ENCODE peak calls at places on chromosomes 11 and 22, in seven cellular contexts. One of them, this sample, is unnamed.

GRCh38 chr11:10488121-10488580 is 33.1 kb downstream of the AMPD3 start:
- DNase-seq in amygdala: no peak
- DNase-seq in mucosa of gallbladder: peak
- DNase-seq in stimulated activated CD4-positive, alpha-beta T cell treated with anti-CD3 and anti-CD28 coated beads, TNF-alpha, amount 100 ng/mL, for 1 hour: no peak
- DNase-seq in thoracic aorta: no peak
- DNase-seq in astrocyte of the cerebellum: no peak
- DNase-seq in WTC11: no peak
- DNase-seq in this sample: no peak

GRCh38 chr11:86151188-86152005 is 82.5 kb upstream of the PICALM start:
- DNase-seq in amygdala: no peak
- DNase-seq in mucosa of gallbladder: no peak
- DNase-seq in stimulated activated CD4-positive, alpha-beta T cell treated with anti-CD3 and anti-CD28 coated beads, TNF-alpha, amount 100 ng/mL, for 1 hour: no peak
- DNase-seq in thoracic aorta: no peak
- DNase-seq in astrocyte of the cerebellum: no peak
- DNase-seq in WTC11: no peak
- DNase-seq in this sample: peak

GRCh38 chr11:131511794-131512193 is 141.4 kb downstream of the NTM start:
- DNase-seq in amygdala: no peak
- DNase-seq in mucosa of gallbladder: peak
- DNase-seq in stimulated activated CD4-positive, alpha-beta T cell treated with anti-CD3 and anti-CD28 coated beads, TNF-alpha, amount 100 ng/mL, for 1 hour: no peak
- DNase-seq in thoracic aorta: no peak
- DNase-seq in astrocyte of the cerebellum: no peak
- DNase-seq in WTC11: peak
- DNase-seq in this sample: no peak

GRCh38 chr11:107963091-107963490 is 34.8 kb downstream of the RAB39A start:
- DNase-seq in amygdala: no peak
- DNase-seq in mucosa of gallbladder: no peak
- DNase-seq in stimulated activated CD4-positive, alpha-beta T cell treated with anti-CD3 and anti-CD28 coated beads, TNF-alpha, amount 100 ng/mL, for 1 hour: no peak
- DNase-seq in thoracic aorta: no peak
- DNase-seq in astrocyte of the cerebellum: no peak
- DNase-seq in WTC11: no peak
- DNase-seq in this sample: no peak

GRCh38 chr11:125463590-125464265 is 32.3 kb downstream of the FEZ1 start:
- DNase-seq in amygdala: no peak
- DNase-seq in mucosa of gallbladder: no peak
- DNase-seq in stimulated activated CD4-positive, alpha-beta T cell treated with anti-CD3 and anti-CD28 coated beads, TNF-alpha, amount 100 ng/mL, for 1 hour: no peak
- DNase-seq in thoracic aorta: no peak
- DNase-seq in astrocyte of the cerebellum: no peak
- DNase-seq in WTC11: no peak
- DNase-seq in this sample: no peak

GRCh38 chr11:64299847-64300648 is at the start of gene CATSPERZ:
- DNase-seq in amygdala: no peak
- DNase-seq in mucosa of gallbladder: no peak
- DNase-seq in stimulated activated CD4-positive, alpha-beta T cell treated with anti-CD3 and anti-CD28 coated beads, TNF-alpha, amount 100 ng/mL, for 1 hour: no peak
- DNase-seq in thoracic aorta: no peak
- DNase-seq in astrocyte of the cerebellum: no peak
- DNase-seq in WTC11: peak
- DNase-seq in this sample: no peak

GRCh38 chr11:70138403-70138802 is 60.3 kb downstream of the ANO1 start:
- DNase-seq in amygdala: no peak
- DNase-seq in mucosa of gallbladder: no peak
- DNase-seq in stimulated activated CD4-positive, alpha-beta T cell treated with anti-CD3 and anti-CD28 coated beads, TNF-alpha, amount 100 ng/mL, for 1 hour: no peak
- DNase-seq in thoracic aorta: no peak
- DNase-seq in astrocyte of the cerebellum: no peak
- DNase-seq in WTC11: no peak
- DNase-seq in this sample: no peak

GRCh38 chr11:79090191-79090590 is 350.6 kb downstream of the TENM4 start:
- DNase-seq in amygdala: no peak
- DNase-seq in mucosa of gallbladder: no peak
- DNase-seq in stimulated activated CD4-positive, alpha-beta T cell treated with anti-CD3 and anti-CD28 coated beads, TNF-alpha, amount 100 ng/mL, for 1 hour: no peak
- DNase-seq in thoracic aorta: no peak
- DNase-seq in astrocyte of the cerebellum: no peak
- DNase-seq in WTC11: no peak
- DNase-seq in this sample: no peak

GRCh38 chr11:130150790-130151189 is 8.8 kb upstream of the ST14 start:
- DNase-seq in amygdala: no peak
- DNase-seq in mucosa of gallbladder: no peak
- DNase-seq in stimulated activated CD4-positive, alpha-beta T cell treated with anti-CD3 and anti-CD28 coated beads, TNF-alpha, amount 100 ng/mL, for 1 hour: no peak
- DNase-seq in thoracic aorta: no peak
- DNase-seq in astrocyte of the cerebellum: no peak
- DNase-seq in WTC11: no peak
- DNase-seq in this sample: no peak

GRCh38 chr22:19595532-19595931 is 71.3 kb upstream of the CLDN5 start:
- DNase-seq in amygdala: no peak
- DNase-seq in mucosa of gallbladder: no peak
- DNase-seq in stimulated activated CD4-positive, alpha-beta T cell treated with anti-CD3 and anti-CD28 coated beads, TNF-alpha, amount 100 ng/mL, for 1 hour: no peak
- DNase-seq in thoracic aorta: no peak
- DNase-seq in astrocyte of the cerebellum: no peak
- DNase-seq in WTC11: no peak
- DNase-seq in this sample: no peak

GRCh38 chr22:47295982-47296381 is 533.5 kb downstream of the TBC1D22A start:
- DNase-seq in amygdala: no peak
- DNase-seq in mucosa of gallbladder: no peak
- DNase-seq in stimulated activated CD4-positive, alpha-beta T cell treated with anti-CD3 and anti-CD28 coated beads, TNF-alpha, amount 100 ng/mL, for 1 hour: no peak
- DNase-seq in thoracic aorta: no peak
- DNase-seq in astrocyte of the cerebellum: no peak
- DNase-seq in WTC11: no peak
- DNase-seq in this sample: no peak

GRCh38 chr11:100094121-100094865 is 592.8 kb upstream of the ARHGAP42 start:
- DNase-seq in amygdala: no peak
- DNase-seq in mucosa of gallbladder: no peak
- DNase-seq in stimulated activated CD4-positive, alpha-beta T cell treated with anti-CD3 and anti-CD28 coated beads, TNF-alpha, amount 100 ng/mL, for 1 hour: no peak
- DNase-seq in thoracic aorta: no peak
- DNase-seq in astrocyte of the cerebellum: no peak
- DNase-seq in WTC11: no peak
- DNase-seq in this sample: no peak

GRCh38 chr22:50443801-50444625 is 30.8 kb downstream of the SBF1 start:
- DNase-seq in amygdala: no peak
- DNase-seq in mucosa of gallbladder: no peak
- DNase-seq in stimulated activated CD4-positive, alpha-beta T cell treated with anti-CD3 and anti-CD28 coated beads, TNF-alpha, amount 100 ng/mL, for 1 hour: no peak
- DNase-seq in thoracic aorta: no peak
- DNase-seq in astrocyte of the cerebellum: no peak
- DNase-seq in WTC11: no peak
- DNase-seq in this sample: no peak

GRCh38 chr11:128848815-128849455 is 18.2 kb downstream of the KCNJ1 start:
- DNase-seq in amygdala: no peak
- DNase-seq in mucosa of gallbladder: no peak
- DNase-seq in stimulated activated CD4-positive, alpha-beta T cell treated with anti-CD3 and anti-CD28 coated beads, TNF-alpha, amount 100 ng/mL, for 1 hour: peak
- DNase-seq in thoracic aorta: no peak
- DNase-seq in astrocyte of the cerebellum: no peak
- DNase-seq in WTC11: peak
- DNase-seq in this sample: no peak

GRCh38 chr11:123628936-123629683 is 25.3 kb downstream of the SCN3B start:
- DNase-seq in amygdala: peak
- DNase-seq in mucosa of gallbladder: peak
- DNase-seq in stimulated activated CD4-positive, alpha-beta T cell treated with anti-CD3 and anti-CD28 coated beads, TNF-alpha, amount 100 ng/mL, for 1 hour: no peak
- DNase-seq in thoracic aorta: no peak
- DNase-seq in astrocyte of the cerebellum: no peak
- DNase-seq in WTC11: no peak
- DNase-seq in this sample: no peak

GRCh38 chr11:119315139-119316016 is 1.6 kb downstream of the MCAM start:
- DNase-seq in amygdala: peak
- DNase-seq in mucosa of gallbladder: no peak
- DNase-seq in stimulated activated CD4-positive, alpha-beta T cell treated with anti-CD3 and anti-CD28 coated beads, TNF-alpha, amount 100 ng/mL, for 1 hour: no peak
- DNase-seq in thoracic aorta: no peak
- DNase-seq in astrocyte of the cerebellum: no peak
- DNase-seq in WTC11: peak
- DNase-seq in this sample: peak

GRCh38 chr11:75815345-75815983 is 454 bp downstream of the UVRAG start:
- DNase-seq in amygdala: peak
- DNase-seq in mucosa of gallbladder: no peak
- DNase-seq in stimulated activated CD4-positive, alpha-beta T cell treated with anti-CD3 and anti-CD28 coated beads, TNF-alpha, amount 100 ng/mL, for 1 hour: peak
- DNase-seq in thoracic aorta: no peak
- DNase-seq in astrocyte of the cerebellum: no peak
- DNase-seq in WTC11: peak
- DNase-seq in this sample: no peak

GRCh38 chr11:67558084-67558772 is 25.4 kb upstream of the GSTP1 start:
- DNase-seq in amygdala: no peak
- DNase-seq in mucosa of gallbladder: no peak
- DNase-seq in stimulated activated CD4-positive, alpha-beta T cell treated with anti-CD3 and anti-CD28 coated beads, TNF-alpha, amount 100 ng/mL, for 1 hour: no peak
- DNase-seq in thoracic aorta: peak
- DNase-seq in astrocyte of the cerebellum: no peak
- DNase-seq in WTC11: no peak
- DNase-seq in this sample: no peak

GRCh38 chr22:38240734-38241252 is 32.0 kb downstream of the TMEM184B start:
- DNase-seq in amygdala: peak
- DNase-seq in mucosa of gallbladder: peak
- DNase-seq in stimulated activated CD4-positive, alpha-beta T cell treated with anti-CD3 and anti-CD28 coated beads, TNF-alpha, amount 100 ng/mL, for 1 hour: no peak
- DNase-seq in thoracic aorta: no peak
- DNase-seq in astrocyte of the cerebellum: peak
- DNase-seq in WTC11: peak
- DNase-seq in this sample: peak

GRCh38 chr22:39147335-39148023 is 5.0 kb downstream of the CBX7 start:
- DNase-seq in amygdala: no peak
- DNase-seq in mucosa of gallbladder: no peak
- DNase-seq in stimulated activated CD4-positive, alpha-beta T cell treated with anti-CD3 and anti-CD28 coated beads, TNF-alpha, amount 100 ng/mL, for 1 hour: no peak
- DNase-seq in thoracic aorta: no peak
- DNase-seq in astrocyte of the cerebellum: no peak
- DNase-seq in WTC11: no peak
- DNase-seq in this sample: no peak

GRCh38 chr22:32522237-32522636 is 47.6 kb downstream of the FBXO7 start:
- DNase-seq in amygdala: no peak
- DNase-seq in mucosa of gallbladder: no peak
- DNase-seq in stimulated activated CD4-positive, alpha-beta T cell treated with anti-CD3 and anti-CD28 coated beads, TNF-alpha, amount 100 ng/mL, for 1 hour: no peak
- DNase-seq in thoracic aorta: no peak
- DNase-seq in astrocyte of the cerebellum: no peak
- DNase-seq in WTC11: no peak
- DNase-seq in this sample: no peak

GRCh38 chr11:1295591-1295990 is 13.8 kb downstream of the TOLLIP start:
- DNase-seq in amygdala: no peak
- DNase-seq in mucosa of gallbladder: no peak
- DNase-seq in stimulated activated CD4-positive, alpha-beta T cell treated with anti-CD3 and anti-CD28 coated beads, TNF-alpha, amount 100 ng/mL, for 1 hour: no peak
- DNase-seq in thoracic aorta: no peak
- DNase-seq in astrocyte of the cerebellum: no peak
- DNase-seq in WTC11: no peak
- DNase-seq in this sample: no peak

GRCh38 chr22:36367066-36367465 is 20.7 kb downstream of the MYH9 start:
- DNase-seq in amygdala: no peak
- DNase-seq in mucosa of gallbladder: no peak
- DNase-seq in stimulated activated CD4-positive, alpha-beta T cell treated with anti-CD3 and anti-CD28 coated beads, TNF-alpha, amount 100 ng/mL, for 1 hour: no peak
- DNase-seq in thoracic aorta: no peak
- DNase-seq in astrocyte of the cerebellum: no peak
- DNase-seq in WTC11: no peak
- DNase-seq in this sample: no peak

GRCh38 chr11:61854206-61854875 is 26.2 kb downstream of the FADS2 start:
- DNase-seq in amygdala: no peak
- DNase-seq in mucosa of gallbladder: no peak
- DNase-seq in stimulated activated CD4-positive, alpha-beta T cell treated with anti-CD3 and anti-CD28 coated beads, TNF-alpha, amount 100 ng/mL, for 1 hour: no peak
- DNase-seq in thoracic aorta: no peak
- DNase-seq in astrocyte of the cerebellum: no peak
- DNase-seq in WTC11: no peak
- DNase-seq in this sample: no peak

GRCh38 chr11:78542007-78542406 is 32.7 kb downstream of the NARS2 start:
- DNase-seq in amygdala: no peak
- DNase-seq in mucosa of gallbladder: no peak
- DNase-seq in stimulated activated CD4-positive, alpha-beta T cell treated with anti-CD3 and anti-CD28 coated beads, TNF-alpha, amount 100 ng/mL, for 1 hour: no peak
- DNase-seq in thoracic aorta: no peak
- DNase-seq in astrocyte of the cerebellum: no peak
- DNase-seq in WTC11: no peak
- DNase-seq in this sample: no peak

GRCh38 chr22:20066617-20067383 is 13.2 kb upstream of the DGCR8 start:
- DNase-seq in amygdala: no peak
- DNase-seq in mucosa of gallbladder: no peak
- DNase-seq in stimulated activated CD4-positive, alpha-beta T cell treated with anti-CD3 and anti-CD28 coated beads, TNF-alpha, amount 100 ng/mL, for 1 hour: no peak
- DNase-seq in thoracic aorta: no peak
- DNase-seq in astrocyte of the cerebellum: no peak
- DNase-seq in WTC11: no peak
- DNase-seq in this sample: no peak

GRCh38 chr11:117976445-117976844 is 9.7 kb upstream of the IL10RA start:
- DNase-seq in amygdala: no peak
- DNase-seq in mucosa of gallbladder: peak
- DNase-seq in stimulated activated CD4-positive, alpha-beta T cell treated with anti-CD3 and anti-CD28 coated beads, TNF-alpha, amount 100 ng/mL, for 1 hour: no peak
- DNase-seq in thoracic aorta: no peak
- DNase-seq in astrocyte of the cerebellum: no peak
- DNase-seq in WTC11: no peak
- DNase-seq in this sample: no peak

GRCh38 chr22:48746789-48747425 is 1080.8 kb downstream of the BRD1 start:
- DNase-seq in amygdala: no peak
- DNase-seq in mucosa of gallbladder: no peak
- DNase-seq in stimulated activated CD4-positive, alpha-beta T cell treated with anti-CD3 and anti-CD28 coated beads, TNF-alpha, amount 100 ng/mL, for 1 hour: no peak
- DNase-seq in thoracic aorta: no peak
- DNase-seq in astrocyte of the cerebellum: no peak
- DNase-seq in WTC11: no peak
- DNase-seq in this sample: no peak

GRCh38 chr11:65858354-65859133 is 564 bp upstream of the CFL1 start:
- DNase-seq in amygdala: no peak
- DNase-seq in mucosa of gallbladder: no peak
- DNase-seq in stimulated activated CD4-positive, alpha-beta T cell treated with anti-CD3 and anti-CD28 coated beads, TNF-alpha, amount 100 ng/mL, for 1 hour: no peak
- DNase-seq in thoracic aorta: no peak
- DNase-seq in astrocyte of the cerebellum: no peak
- DNase-seq in WTC11: no peak
- DNase-seq in this sample: no peak

GRCh38 chr11:84901986-84902385 is 725.2 kb downstream of the DLG2 start:
- DNase-seq in amygdala: no peak
- DNase-seq in mucosa of gallbladder: no peak
- DNase-seq in stimulated activated CD4-positive, alpha-beta T cell treated with anti-CD3 and anti-CD28 coated beads, TNF-alpha, amount 100 ng/mL, for 1 hour: no peak
- DNase-seq in thoracic aorta: no peak
- DNase-seq in astrocyte of the cerebellum: peak
- DNase-seq in WTC11: no peak
- DNase-seq in this sample: no peak

GRCh38 chr11:69644071-69644961 is 3.4 kb downstream of the CCND1 start:
- DNase-seq in amygdala: peak
- DNase-seq in mucosa of gallbladder: peak
- DNase-seq in stimulated activated CD4-positive, alpha-beta T cell treated with anti-CD3 and anti-CD28 coated beads, TNF-alpha, amount 100 ng/mL, for 1 hour: no peak
- DNase-seq in thoracic aorta: no peak
- DNase-seq in astrocyte of the cerebellum: peak
- DNase-seq in WTC11: no peak
- DNase-seq in this sample: no peak

GRCh38 chr11:76744186-76745058 is 38.7 kb upstream of the TSKU start:
- DNase-seq in amygdala: no peak
- DNase-seq in mucosa of gallbladder: no peak
- DNase-seq in stimulated activated CD4-positive, alpha-beta T cell treated with anti-CD3 and anti-CD28 coated beads, TNF-alpha, amount 100 ng/mL, for 1 hour: no peak
- DNase-seq in thoracic aorta: no peak
- DNase-seq in astrocyte of the cerebellum: no peak
- DNase-seq in WTC11: no peak
- DNase-seq in this sample: no peak

This sample was measured in hippocampal formation.